ENCODE peak calls at places on chromosomes 16 and 17, in six cellular contexts. O is IMR-90, J is heart left ventricle, D is K562, Y is A549, C is HCT116. I is an unnamed sample.

GRCh38 chr16:20001856-20002707 is 71.6 kb downstream of the GPR139 start:
- ATAC-seq in O (no peak), J (no peak), D (no peak), Y (no peak), C (no peak), I (no peak)

GRCh38 chr16:9852003-9852402 is 330.2 kb downstream of the GRIN2A start:
- ATAC-seq in O (no peak), J (no peak), D (no peak), Y (no peak), C (no peak), I (no peak)

GRCh38 chr16:21663889-21664647 is at the start of gene OTOA:
- ATAC-seq in O (peak), J (peak), D (peak), Y (peak), C (no peak), I (peak)

GRCh38 chr16:4830408-4830807 is 16.7 kb downstream of the GLYR1 start:
- ATAC-seq in O (no peak), J (peak), D (no peak), Y (no peak), C (no peak), I (no peak)

GRCh38 chr17:51555153-51555552 is 294.8 kb downstream of the UTP18 start:
- ATAC-seq in O (no peak), J (no peak), D (no peak), Y (no peak), C (no peak), I (no peak)

GRCh38 chr17:48611213-48611612 is 396 bp upstream of the HOXB7 start:
- ATAC-seq in O (peak), J (no peak), D (peak), Y (peak), C (peak), I (no peak)

GRCh38 chr17:46010597-46011186 is 11.6 kb downstream of the STH start:
- ATAC-seq in O (no peak), J (no peak), D (peak), Y (peak), C (peak), I (no peak)

GRCh38 chr17:72860778-72861177 is 231.7 kb downstream of the SLC39A11 start:
- ATAC-seq in O (no peak), J (no peak), D (no peak), Y (no peak), C (no peak), I (no peak)

GRCh38 chr16:55392701-55393100 is 68.7 kb downstream of the IRX6 start:
- ATAC-seq in O (no peak), J (no peak), D (no peak), Y (no peak), C (no peak), I (no peak)

GRCh38 chr16:50593410-50594139 is 45.4 kb downstream of the NKD1 start:
- ATAC-seq in O (no peak), J (no peak), D (peak), Y (no peak), C (peak), I (no peak)

GRCh38 chr17:81004336-81005015 is 12.8 kb downstream of the CHMP6 start:
- ATAC-seq in O (peak), J (no peak), D (peak), Y (no peak), C (peak), I (no peak)

GRCh38 chr17:78804777-78805176 is 22.7 kb upstream of the CYTH1 start:
- ATAC-seq in O (no peak), J (peak), D (no peak), Y (no peak), C (no peak), I (peak)

GRCh38 chr17:73192219-73192893 is 499 bp upstream of the COG1 start:
- ATAC-seq in O (peak), J (peak), D (peak), Y (peak), C (peak), I (peak)

GRCh38 chr16:46746821-46747776 is 1.0 kb downstream of the MYLK3 start:
- ATAC-seq in O (no peak), J (peak), D (no peak), Y (no peak), C (no peak), I (no peak)

GRCh38 chr16:88062341-88062861 is 111.2 kb downstream of the BANP start:
- ATAC-seq in O (peak), J (peak), D (no peak), Y (no peak), C (no peak), I (peak)

GRCh38 chr16:85974428-85975375 is 75.7 kb downstream of the IRF8 start:
- ATAC-seq in O (no peak), J (no peak), D (no peak), Y (no peak), C (no peak), I (no peak)

DNA sequence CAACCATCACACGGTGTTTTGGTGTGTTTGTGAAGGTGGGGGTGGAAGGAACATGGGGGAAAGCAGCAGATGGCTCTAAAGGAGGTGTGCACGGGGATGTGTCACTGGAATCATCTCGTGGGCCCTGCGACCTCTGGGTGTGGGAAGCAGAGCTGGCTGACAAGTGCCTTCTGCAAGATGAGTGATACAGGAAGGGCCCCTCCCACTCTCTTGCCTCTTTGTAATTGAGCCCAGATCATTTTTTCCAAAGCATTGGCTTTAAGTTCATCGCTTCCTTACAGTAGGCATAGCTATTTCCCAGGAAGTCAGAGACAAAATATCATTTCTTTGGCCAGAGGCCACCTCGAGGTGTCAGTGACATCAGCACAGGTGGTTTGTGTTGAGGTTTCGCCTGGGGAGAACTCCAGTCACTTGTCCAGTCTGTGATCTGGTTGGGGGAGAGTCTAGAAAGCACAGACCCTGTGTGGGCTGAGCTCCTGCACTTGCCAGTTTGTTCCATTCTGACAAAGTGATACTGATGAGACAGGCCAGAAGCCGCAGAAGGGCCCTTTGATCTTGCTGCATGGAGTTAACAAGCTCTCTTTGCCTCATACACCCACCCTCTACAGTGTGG is 20.6 kb upstream of the SNTB2 start:
- ATAC-seq in O (peak), J (no peak), D (no peak), Y (no peak), C (no peak), I (no peak)
- H3K27ac ChIP-seq in O (peak), J (no peak), D (no peak), Y (no peak), C (no peak), I (peak)

GRCh38 chr16:83898463-83899271 is at the start of gene MLYCD:
- ATAC-seq in O (peak), J (peak), D (peak), Y (peak), C (peak), I (peak)
- TF ChIP-seq POLR2A in O (peak), J (peak), D (peak), Y (peak), C (no peak), I (peak)

DNA sequence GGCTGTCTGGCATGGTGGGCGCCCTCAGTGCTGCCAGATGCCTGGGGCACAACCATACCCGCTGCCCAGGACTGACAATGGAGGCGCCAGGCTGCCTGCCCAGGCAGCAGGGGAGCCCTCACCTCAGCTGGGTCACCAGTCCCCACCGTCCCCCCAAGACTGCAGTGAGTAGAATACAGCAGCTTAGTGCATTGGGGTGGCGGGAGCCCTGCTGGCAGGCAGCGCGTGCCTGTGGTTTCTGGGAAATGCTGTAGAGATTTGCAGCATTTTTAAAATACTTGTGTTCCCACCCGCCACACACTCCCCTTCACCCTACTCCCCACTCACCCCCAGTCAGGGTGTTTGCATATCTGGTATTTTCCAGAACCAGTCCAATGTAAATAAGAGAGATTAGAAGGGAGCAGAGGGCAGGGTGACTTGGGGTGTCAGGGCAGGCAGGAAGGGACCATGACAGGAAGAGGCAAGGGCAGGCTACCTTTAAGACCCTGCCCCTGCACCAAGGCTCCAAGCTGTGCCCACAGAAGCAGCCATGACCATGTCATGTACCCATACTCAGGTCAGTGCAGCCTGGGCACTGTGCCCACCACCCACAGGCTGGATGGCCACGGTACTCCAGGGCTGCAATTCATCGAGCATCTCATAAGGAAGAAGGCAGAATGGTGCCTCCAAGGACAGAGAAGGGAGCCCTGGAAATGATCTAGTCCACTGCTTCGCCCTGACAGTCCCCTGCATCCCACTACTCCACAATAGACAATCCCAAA is 21.5 kb downstream of the MYO18A start:
- ATAC-seq in O (peak), J (no peak), D (no peak), Y (no peak), C (no peak), I (no peak)
- H3K27ac ChIP-seq in O (peak), J (peak), D (no peak), Y (peak), C (peak), I (no peak)

GRCh38 chr16:66266436-66267286 is 99.8 kb upstream of the CDH5 start:
- ATAC-seq in O (peak), J (peak), D (no peak), Y (no peak), C (no peak), I (peak)
- TF ChIP-seq POLR2A in O (no peak), J (no peak), D (no peak), Y (no peak), C (no peak), I (no peak)

GRCh38 chr17:75266315-75267145 is 4.5 kb downstream of the MIF4GD start:
- ATAC-seq in O (no peak), J (no peak), D (no peak), Y (no peak), C (no peak), I (no peak)
- H3K27ac ChIP-seq in O (no peak), J (no peak), D (no peak), Y (no peak), C (no peak), I (no peak)

GRCh38 chr17:75722076-75722475 is 817 bp downstream of the ITGB4 start:
- ATAC-seq in O (no peak), J (peak), D (no peak), Y (peak), C (peak), I (no peak)
- TF ChIP-seq POLR2A in O (no peak), J (no peak), D (no peak), Y (no peak), C (no peak), I (no peak)

GRCh38 chr17:82053556-82054263 is 2.0 kb downstream of the GPS1 start:
- ATAC-seq in O (no peak), J (no peak), D (no peak), Y (no peak), C (no peak), I (no peak)

GRCh38 chr17:82050761-82051641 is 610 bp downstream of the RFNG start:
- ATAC-seq in O (peak), J (peak), D (peak), Y (no peak), C (peak), I (peak)

GRCh38 chr17:82052638-82053059 is 951 bp downstream of the GPS1 start:
- ATAC-seq in O (peak), J (no peak), D (no peak), Y (no peak), C (no peak), I (no peak)

GRCh38 chr17:82053130-82053529 is 1.4 kb downstream of the GPS1 start:
- ATAC-seq in O (no peak), J (no peak), D (no peak), Y (no peak), C (no peak), I (no peak)

GRCh38 chr17:82051776-82052637 is at the start of the genes GPS1 and RFNG:
- ATAC-seq in O (peak), J (peak), D (peak), Y (peak), C (peak), I (peak)
- H3K27ac ChIP-seq in O (peak), J (peak), D (peak), Y (peak), C (peak), I (peak)